ENCODE peak calls at places on chromosomes 12 and 14, in seven cellular contexts. M is cardiac muscle cell, L is pancreas, V is H1, B is psoas muscle, P is transverse colon, A is lung. C is an unnamed sample. For H3K27me3, the result is how much of the 10 kb centered on the place peaks cover.

GRCh38 chr12:86744547-86745212 is 488.5 kb upstream of the MGAT4C start:
- DNase-seq in M (no peak), L (no peak), V (no peak), B (no peak), P (no peak), A (no peak), C (no peak)

GRCh38 chr12:96743606-96744005 is 163.5 kb upstream of the NEDD1 start:
- DNase-seq in M (peak), L (no peak), V (no peak), B (no peak), P (no peak), A (no peak), C (peak)

GRCh38 chr12:119006749-119007148 is 25.4 kb downstream of the SRRM4 start:
- DNase-seq in M (no peak), L (no peak), V (no peak), B (no peak), P (no peak), A (no peak), C (no peak)

GRCh38 chr14:89578048-89578619 is 161.1 kb upstream of the FOXN3 start:
- DNase-seq in M (peak), L (no peak), V (no peak), B (no peak), P (no peak), A (no peak), C (peak)

GRCh38 chr14:92917956-92918355 is 5.0 kb upstream of the CHGA start:
- DNase-seq in M (no peak), L (no peak), V (no peak), B (no peak), P (no peak), A (no peak), C (no peak)

GRCh38 chr12:52802442-52802841 is 6.5 kb upstream of the KRT3 start:
- DNase-seq in M (no peak), L (no peak), V (no peak), B (no peak), P (no peak), A (no peak), C (no peak)

GRCh38 chr12:2336409-2336829 is 283.6 kb downstream of the CACNA1C start:
- DNase-seq in M (peak), L (no peak), V (no peak), B (no peak), P (no peak), A (no peak), C (peak)

GRCh38 chr14:89507521-89507920 is 90.5 kb upstream of the FOXN3 start:
- DNase-seq in M (peak), L (no peak), V (no peak), B (no peak), P (no peak), A (no peak), C (peak)

GRCh38 chr12:32197421-32197820 is 90.8 kb downstream of the BICD1 start:
- DNase-seq in M (no peak), L (no peak), V (no peak), B (no peak), P (no peak), A (no peak), C (no peak)

GRCh38 chr14:20866963-20867362 is 24.2 kb upstream of the RNASE3 start:
- DNase-seq in M (peak), L (no peak), V (no peak), B (no peak), P (no peak), A (no peak), C (peak)

GRCh38 chr14:78950654-78951053 is 780.5 kb downstream of the NRXN3 start:
- DNase-seq in M (peak), L (no peak), V (no peak), B (no peak), P (no peak), A (no peak), C (peak)

GRCh38 chr14:76396714-76397187 is 20.8 kb downstream of the ESRRB start:
- DNase-seq in M (no peak), L (no peak), V (no peak), B (peak), P (no peak), A (no peak), C (no peak)

GRCh38 chr12:96104566-96104965 is 69.2 kb upstream of the LTA4H start:
- DNase-seq in M (no peak), L (no peak), V (no peak), B (no peak), P (no peak), A (no peak), C (no peak)

GRCh38 chr12:70840966-70841365 is 79.6 kb downstream of the PTPRR start:
- DNase-seq in M (no peak), L (no peak), V (no peak), B (no peak), P (no peak), A (no peak), C (no peak)

GRCh38 chr14:43790681-43791080 is 716.4 kb downstream of the FSCB start:
- DNase-seq in M (no peak), L (no peak), V (no peak), B (no peak), P (no peak), A (no peak), C (no peak)

GRCh38 chr12:47751561-47751960 is 7.1 kb downstream of the RAPGEF3 start:
- DNase-seq in M (no peak), L (no peak), V (no peak), B (no peak), P (no peak), A (no peak), C (no peak)

GRCh38 chr12:48070033-48070432 is 35.8 kb downstream of the SENP1 start:
- DNase-seq in M (no peak), L (no peak), V (no peak), B (no peak), P (no peak), A (no peak), C (no peak)

GRCh38 chr12:4116251-4117111 is 157.1 kb upstream of the CCND2 start:
- DNase-seq in M (peak), L (no peak), V (no peak), B (no peak), P (peak), A (no peak), C (peak)

GRCh38 chr12:118060301-118061010 is 523 bp downstream of the WSB2 start:
- DNase-seq in M (no peak), L (peak), V (no peak), B (peak), P (peak), A (peak), C (no peak)

GRCh38 chr12:69524331-69524630 is 54.1 kb downstream of the FRS2 start:
- DNase-seq in M (no peak), L (no peak), V (no peak), B (no peak), P (no peak), A (no peak), C (no peak)

GRCh38 chr12:110199360-110200123 is 75.4 kb downstream of the IFT81 start:
- DNase-seq in M (peak), L (no peak), V (peak), B (no peak), P (no peak), A (no peak), C (peak)

GRCh38 chr12:52058631-52059324 is 7.5 kb downstream of the NR4A1 start:
- DNase-seq in M (peak), L (no peak), V (no peak), B (no peak), P (peak), A (no peak), C (no peak)

GRCh38 chr12:23810327-23810902 is 139.1 kb downstream of the SOX5 start:
- DNase-seq in M (no peak), L (no peak), V (no peak), B (no peak), P (no peak), A (no peak), C (no peak)

GRCh38 chr12:100675432-100675831 is 101.9 kb downstream of the GAS2L3 start:
- DNase-seq in M (peak), L (no peak), V (no peak), B (no peak), P (peak), A (no peak), C (peak)

GRCh38 chr12:132003846-132004245 is 54.1 kb downstream of the EP400 start:
- DNase-seq in M (peak), L (no peak), V (no peak), B (no peak), P (no peak), A (no peak), C (peak)

GRCh38 chr12:24081581-24081980 is 132.1 kb upstream of the SOX5 start:
- DNase-seq in M (no peak), L (no peak), V (no peak), B (no peak), P (no peak), A (no peak), C (no peak)

GRCh38 chr12:101604132-101604531 is 9.4 kb downstream of the MYBPC1 start:
- DNase-seq in M (no peak), L (no peak), V (no peak), B (no peak), P (no peak), A (no peak), C (no peak)

GRCh38 chr12:68911197-68911718 is 21.7 kb downstream of the CPM start:
- DNase-seq in M (no peak), L (no peak), V (no peak), B (no peak), P (no peak), A (no peak), C (no peak)

GRCh38 chr14:55071051-55071450 is 19.6 kb downstream of the MAPK1IP1L start:
- DNase-seq in M (no peak), L (no peak), V (no peak), B (no peak), P (no peak), A (no peak), C (peak)

GRCh38 chr14:65495196-65495595 is 82.7 kb downstream of the FUT8 start:
- DNase-seq in M (peak), L (no peak), V (no peak), B (no peak), P (no peak), A (no peak), C (no peak)

GRCh38 chr14:51534623-51535022 is 117.1 kb upstream of the FRMD6 start:
- DNase-seq in M (no peak), L (peak), V (no peak), B (no peak), P (no peak), A (no peak), C (no peak)

GRCh38 chr12:94952325-94952724 is 51.2 kb downstream of the NDUFA12 start:
- DNase-seq in M (peak), L (no peak), V (no peak), B (no peak), P (no peak), A (no peak), C (no peak)

DNA sequence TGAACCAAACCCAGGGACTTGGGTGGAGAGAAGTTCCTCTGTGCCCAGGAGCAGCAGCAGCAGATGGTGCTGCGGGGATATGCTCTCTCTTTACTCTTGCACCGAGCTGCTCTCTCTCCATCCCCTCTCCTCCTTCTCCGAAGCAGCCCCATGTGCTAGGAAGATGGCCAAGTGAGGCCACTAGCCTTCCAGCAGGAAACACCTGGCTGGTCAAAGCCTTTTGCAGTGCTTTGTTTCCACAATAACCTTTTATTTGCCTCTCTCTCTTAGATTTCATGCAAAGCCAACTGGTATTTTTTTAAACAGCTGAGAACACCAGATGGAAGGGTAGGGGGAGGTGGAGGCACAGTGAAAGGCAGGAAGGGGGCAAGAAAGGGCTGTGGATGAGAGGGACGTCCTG is 78.8 kb downstream of the EMP1 start:
- DNase-seq in M (no peak), L (no peak), V (no peak), B (no peak), P (no peak), A (no peak), C (no peak)
- H3K27me3 ChIP-seq in M (under half), L (under half), V (under half), B (under half), P (under half), A (under half), C (under half)

DNA sequence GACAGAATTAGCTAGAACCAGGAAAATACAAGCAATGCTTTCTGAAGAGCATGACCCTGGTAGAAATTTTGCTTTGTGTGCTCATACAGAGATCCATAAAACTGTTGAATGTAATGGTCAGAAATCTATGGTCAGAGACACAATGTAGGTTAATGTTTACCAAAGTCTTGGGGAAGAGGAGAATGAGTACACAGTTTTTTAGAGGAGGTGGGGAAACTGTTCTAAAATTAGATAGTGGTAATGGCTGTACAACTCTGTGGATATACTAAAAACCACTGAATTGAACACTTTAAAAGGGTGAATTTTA is 109.5 kb upstream of the ARHGAP5 start:
- DNase-seq in M (no peak), L (no peak), V (no peak), B (no peak), P (no peak), A (no peak), C (no peak)
- H3K27ac ChIP-seq in M (no peak), L (no peak), V (no peak), B (no peak), P (no peak), A (no peak), C (no peak)

GRCh38 chr14:69616408-69616773 is 5.0 kb downstream of the SUSD6 start:
- DNase-seq in M (no peak), L (no peak), V (no peak), B (no peak), P (no peak), A (no peak), C (no peak)

GRCh38 chr14:69617796-69618195 is 6.4 kb downstream of the SUSD6 start:
- DNase-seq in M (no peak), L (no peak), V (no peak), B (no peak), P (no peak), A (no peak), C (no peak)

GRCh38 chr14:69614592-69614991 is 3.2 kb downstream of the SUSD6 start:
- DNase-seq in M (no peak), L (no peak), V (no peak), B (no peak), P (peak), A (peak), C (no peak)

GRCh38 chr14:69613312-69614073 is 2.1 kb downstream of the SUSD6 start:
- DNase-seq in M (no peak), L (no peak), V (no peak), B (no peak), P (no peak), A (no peak), C (no peak)

GRCh38 chr14:69615471-69616407 is 4.3 kb downstream of the SUSD6 start:
- DNase-seq in M (peak), L (peak), V (no peak), B (no peak), P (peak), A (peak), C (peak)
- TF ChIP-seq CTCF in M (no peak), L (no peak), V (no peak), B (no peak), P (no peak), A (no peak), C (no peak)

GRCh38 chr12:49297695-49298060 is 2.7 kb downstream of the PRPH start:
- DNase-seq in M (no peak), L (no peak), V (no peak), B (no peak), P (no peak), A (no peak), C (no peak)
- H3K27me3 ChIP-seq in M (half or more), L (under half), V (half or more), B (under half), P (half or more), A (under half), C (under half)

GRCh38 chr12:78700565-78700964 is 164.0 kb upstream of the SYT1 start:
- DNase-seq in M (no peak), L (no peak), V (no peak), B (no peak), P (no peak), A (no peak), C (no peak)

GRCh38 chr12:78698747-78699146 is 165.8 kb upstream of the SYT1 start:
- DNase-seq in M (no peak), L (no peak), V (no peak), B (no peak), P (no peak), A (no peak), C (peak)

DNA sequence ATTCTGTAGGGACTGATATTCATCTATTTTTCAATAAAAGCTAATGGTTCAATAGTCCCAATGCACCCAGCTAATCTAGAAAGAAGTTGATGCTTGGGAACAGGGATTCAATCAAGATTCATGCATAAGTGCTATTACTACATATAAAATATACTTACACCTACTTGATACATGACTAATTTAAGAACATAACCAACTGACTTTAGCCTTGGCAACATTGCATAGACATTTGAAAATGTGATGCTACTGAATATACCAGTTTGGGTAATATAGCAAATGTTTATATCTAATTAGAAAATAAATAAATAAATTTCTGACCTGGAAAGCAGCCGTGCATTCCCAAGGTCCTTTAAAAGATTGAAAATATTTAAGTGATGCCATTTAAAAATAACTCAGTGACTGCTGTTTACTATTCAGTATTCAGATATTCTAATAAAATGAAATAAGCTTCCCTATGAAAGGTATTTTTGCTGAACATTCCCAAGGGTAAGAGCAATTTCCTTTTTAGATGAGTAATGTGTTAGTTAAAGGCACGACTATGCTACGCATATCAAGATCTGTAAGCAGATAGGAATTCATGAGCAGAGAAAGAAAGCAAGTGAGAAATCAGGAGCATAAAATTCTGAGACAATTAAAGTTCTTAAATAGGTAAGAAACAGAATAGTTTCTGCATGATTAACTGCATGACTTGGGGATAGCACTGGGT is 160.6 kb upstream of the SYT1 start:
- DNase-seq in M (peak), L (no peak), V (no peak), B (no peak), P (no peak), A (no peak), C (peak)
- H3K27ac ChIP-seq in M (no peak), L (no peak), V (no peak), B (no peak), P (no peak), A (no peak), C (peak)

C was measured in brain microvascular endothelial cell.